ENCODE peak calls at places on chromosomes 2 and 18, in seven cellular contexts. B is mesendoderm, T is neuronal stem cell, O is IMR-90, I is H9, C is trophoblast cell, Z is mesenchymal stem cell. F is an unnamed sample.
A peak's percentile ranks its signal among the peaks of the same experiment; 100 is the strongest.

GRCh38 chr2:218033208-218033589 is 30.4 kb upstream of the TNS1 start:
- DNase-seq in I (peak; percentile 23), C (no peak), B (no peak), Z (no peak), T (no peak), O (no peak), F (no peak)

GRCh38 chr2:153477096-153477555 is 1.4 kb downstream of the RPRM start:
- DNase-seq in Z (no peak), I (peak; percentile 67), T (no peak), B (peak; percentile 76), C (no peak), O (no peak), F (peak; percentile 72)

GRCh38 chr2:9778012-9778411 is 65.3 kb upstream of the TAF1B start:
- DNase-seq in C (peak; percentile 27), B (no peak), O (no peak), I (peak; percentile 55), T (no peak), Z (no peak), F (no peak)

GRCh38 chr2:133293544-133294270 is 274.6 kb downstream of the NCKAP5 start:
- DNase-seq in I (no peak), O (peak; percentile 82), B (no peak), T (no peak), Z (peak; percentile 68), C (no peak), F (no peak)

GRCh38 chr2:159013103-159013502 is 44.7 kb downstream of the TANC1 start:
- DNase-seq in C (no peak), I (no peak), Z (no peak), B (no peak), T (no peak), O (no peak), F (no peak)

GRCh38 chr2:109663721-109664120 is 49.6 kb downstream of the SOWAHC start:
- DNase-seq in O (peak; percentile 28), I (no peak), B (no peak), T (no peak), C (no peak), Z (peak; percentile 22), F (no peak)

GRCh38 chr2:21715865-21716264 is 592.1 kb downstream of the TDRD15 start:
- DNase-seq in O (no peak), I (no peak), C (no peak), B (peak; percentile 0), T (peak; percentile 51), Z (no peak), F (no peak)

GRCh38 chr18:26745288-26745975 is 120.1 kb downstream of the AQP4 start:
- DNase-seq in B (peak; percentile 69), C (no peak), I (no peak), O (no peak), Z (no peak), T (no peak), F (no peak)

GRCh38 chr2:240322231-240322955 is 113.1 kb upstream of the GPC1 start:
- DNase-seq in B (no peak), O (peak; percentile 55), C (no peak), Z (peak; percentile 12), T (no peak), I (no peak), F (no peak)

GRCh38 chr2:85264471-85264870 is 63.3 kb downstream of the TGOLN2 start:
- DNase-seq in O (peak; percentile 33), C (no peak), Z (no peak), T (no peak), I (no peak), B (peak; percentile 89), F (no peak)

GRCh38 chr2:14475994-14476393 is 156.5 kb upstream of the LRATD1 start:
- DNase-seq in B (no peak), Z (no peak), O (no peak), T (no peak), C (no peak), I (no peak), F (no peak)

GRCh38 chr2:160924936-160925353 is 235.3 kb upstream of the TANK start:
- DNase-seq in O (no peak), T (no peak), B (no peak), C (peak; percentile 34), I (peak; percentile 29), Z (no peak), F (no peak)

GRCh38 chr2:143426296-143426695 is 297.1 kb downstream of the ARHGAP15 start:
- DNase-seq in Z (peak; percentile 63), C (no peak), I (no peak), T (no peak), B (no peak), O (peak; percentile 95), F (no peak)

GRCh38 chr2:3789246-3789645 is 85.9 kb downstream of the DCDC2C start:
- DNase-seq in C (no peak), O (peak; percentile 27), T (no peak), B (no peak), I (no peak), Z (no peak), F (no peak)

GRCh38 chr18:48295586-48296311 is 113.4 kb downstream of the ZBTB7C start:
- DNase-seq in T (no peak), Z (peak; percentile 8), C (no peak), I (peak; percentile 77), O (no peak), B (peak; percentile 74), F (no peak)

GRCh38 chr2:16709769-16710168 is 44.1 kb upstream of the CYRIA start:
- DNase-seq in T (no peak), C (no peak), B (no peak), O (no peak), Z (no peak), I (no peak), F (no peak)
- H3K23ac ChIP-seq in T (no peak overlapping the region), C (no peak overlapping the region), B (no peak overlapping the region), O (no peak overlapping the region), Z (no peak overlapping the region), I (no peak overlapping the region), F (no peak overlapping the region)

GRCh38 chr18:21740724-21741510 is at the start of gene MIB1:
- DNase-seq in B (peak; percentile 99), O (peak; percentile 41), Z (peak; percentile 97), I (no peak), C (peak; percentile 99), T (peak; percentile 99), F (peak; percentile 99)
- H3K23ac ChIP-seq in B (no peak within 1 kb of the TSS), O (peak within 1 kb of the TSS; percentile 91), Z (peak within 1 kb of the TSS; percentile 83), I (no peak within 1 kb of the TSS), C (no peak within 1 kb of the TSS), T (peak within 1 kb of the TSS; percentile 98), F (no peak within 1 kb of the TSS)

GRCh38 chr18:37249171-37249886 is 316.3 kb downstream of the CELF4 start:
- DNase-seq in O (no peak), Z (no peak), B (no peak), T (no peak), I (no peak), C (no peak), F (no peak)

GRCh38 chr18:37248281-37248680 is 317.3 kb downstream of the CELF4 start:
- DNase-seq in Z (no peak), O (no peak), B (no peak), I (no peak), T (no peak), C (no peak), F (no peak)

GRCh38 chr18:37252342-37252741 is 313.3 kb downstream of the CELF4 start:
- DNase-seq in O (no peak), I (no peak), Z (no peak), B (no peak), C (no peak), T (no peak), F (no peak)

GRCh38 chr18:37251679-37252078 is 313.9 kb downstream of the CELF4 start:
- DNase-seq in C (no peak), I (no peak), Z (no peak), T (no peak), B (peak; percentile 16), O (no peak), F (no peak)

DNA sequence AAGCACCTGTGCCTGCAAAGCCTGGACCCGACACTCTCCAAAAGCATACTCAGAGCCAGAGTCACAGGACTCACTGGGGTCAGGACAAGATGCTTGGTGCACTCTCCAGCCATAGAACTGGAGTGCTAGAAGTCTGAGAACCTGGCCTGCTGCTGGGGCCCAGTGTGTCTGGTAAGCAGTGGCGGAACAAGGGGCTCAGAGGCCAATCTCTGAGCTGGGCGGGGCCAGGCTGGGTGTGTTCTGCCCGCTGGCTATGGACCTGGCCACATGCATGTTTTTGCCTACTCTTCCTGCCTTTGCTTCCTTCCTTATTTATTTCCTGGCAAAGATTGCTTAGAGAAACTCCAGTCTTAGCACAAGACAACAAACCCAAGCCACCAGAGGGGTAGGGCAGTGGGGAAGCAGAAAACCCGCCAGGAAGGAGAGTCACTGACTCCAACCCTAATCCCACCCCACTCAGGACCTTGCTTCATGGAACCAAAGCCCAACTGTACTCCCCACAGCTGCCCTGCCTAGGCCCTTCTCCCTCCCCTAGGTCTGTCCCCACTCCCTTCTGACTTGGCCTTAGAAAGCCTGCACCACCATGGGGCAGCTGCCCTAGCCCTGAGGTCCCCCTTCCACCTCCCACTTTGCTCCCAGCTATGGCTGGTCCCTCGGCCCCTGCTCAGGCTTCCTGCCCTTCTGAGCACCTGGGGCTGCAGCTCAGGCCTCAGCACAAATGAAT is 315.5 kb downstream of the CELF4 start:
- DNase-seq in O (no peak), C (no peak), Z (no peak), I (no peak), B (no peak), T (no peak), F (no peak)
- H3K23ac ChIP-seq in O (no peak overlapping the region), C (no peak overlapping the region), Z (no peak overlapping the region), I (no peak overlapping the region), B (no peak overlapping the region), T (no peak overlapping the region), F (no peak overlapping the region)

GRCh38 chr2:46025081-46025480 is 272.1 kb upstream of the EPAS1 start:
- DNase-seq in Z (no peak), O (no peak), T (no peak), B (no peak), I (no peak), C (no peak), F (no peak)
- H3K23ac ChIP-seq in Z (no peak overlapping the region), O (peak overlapping the region; percentile 40), T (no peak overlapping the region), B (no peak overlapping the region), I (no peak overlapping the region), C (no peak overlapping the region), F (no peak overlapping the region)

GRCh38 chr2:196278491-196278911 is 107.1 kb upstream of the STK17B start:
- DNase-seq in I (no peak), C (peak; percentile 73), Z (peak; percentile 66), T (no peak), O (peak; percentile 91), B (no peak), F (no peak)
- H3K23ac ChIP-seq in I (no peak overlapping the region), C (no peak overlapping the region), Z (no peak overlapping the region), T (no peak overlapping the region), O (peak overlapping the region; percentile 55), B (no peak overlapping the region), F (no peak overlapping the region)